ENCODE peak calls at places on chromosomes 3 and 15, in four cellular contexts. N is K562, R is SK-N-SH, I is H1. P is an unnamed sample.

GRCh38 chr3:48217449-48217848 is 5.8 kb upstream of the CAMP start:
- DNase-seq in N (no peak), I (no peak), R (no peak), P (no peak)

GRCh38 chr3:180447156-180447555 is 154.8 kb upstream of the TTC14 start:
- DNase-seq in R (no peak), I (no peak), N (no peak), P (no peak)

GRCh38 chr15:95843241-95843851 is 487.2 kb upstream of the NR2F2 start:
- DNase-seq in R (no peak), I (no peak), N (no peak), P (no peak)

GRCh38 chr3:71064976-71065763 is 518.4 kb downstream of the FOXP1 start:
- DNase-seq in R (no peak), I (peak), N (peak), P (peak)

GRCh38 chr3:13890377-13891016 is 10.6 kb upstream of the WNT7A start:
- DNase-seq in R (no peak), N (peak), I (no peak), P (no peak)

GRCh38 chr3:182986021-182986420 is 5.7 kb upstream of the DCUN1D1 start:
- DNase-seq in I (no peak), R (no peak), N (no peak), P (no peak)

GRCh38 chr15:58517682-58518525 is 86.1 kb downstream of the LIPC start:
- DNase-seq in N (no peak), I (no peak), R (no peak), P (no peak)

GRCh38 chr3:100613721-100614390 is 4.5 kb downstream of the ADGRG7 start:
- DNase-seq in I (no peak), N (no peak), R (no peak), P (no peak)

GRCh38 chr15:86762874-86763273 is 683.2 kb downstream of the AGBL1 start:
- DNase-seq in I (no peak), N (no peak), R (no peak), P (no peak)

DNA sequence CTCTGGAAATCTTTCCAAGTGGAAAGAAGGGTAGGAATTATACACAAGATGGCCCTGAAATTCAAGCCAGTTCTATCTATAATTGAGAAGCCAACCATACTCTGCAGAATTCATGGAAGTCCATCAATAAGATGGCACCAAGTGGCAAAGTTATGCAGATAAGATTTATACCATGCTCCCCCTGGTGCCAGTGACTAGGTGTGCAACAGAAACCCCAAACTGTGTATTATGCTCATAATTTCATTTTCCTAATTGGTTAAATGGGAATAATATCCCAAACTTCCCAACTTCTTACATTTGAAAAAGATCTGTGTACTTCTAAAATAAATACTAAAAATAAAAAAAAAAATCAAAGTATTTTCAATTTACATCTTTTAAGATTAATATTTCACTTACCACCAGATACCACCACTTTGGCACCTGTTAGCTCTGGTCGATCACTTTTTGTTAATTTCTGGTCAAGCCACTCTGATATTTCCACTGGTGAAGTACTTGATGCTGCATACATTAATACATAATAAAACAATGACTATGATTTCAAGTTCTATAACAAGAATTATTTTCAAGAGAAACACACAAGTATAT is 25.9 kb downstream of the ETFA start:
- DNase-seq in I (no peak), R (peak), N (peak), P (no peak)
- TF ChIP-seq TEAD4 in I (no peak), R (no peak), N (no peak), P (no peak)

GRCh38 chr3:122679467-122680291 is 960 bp upstream of the PARP14 start:
- DNase-seq in R (no peak), N (peak), I (no peak), P (no peak)
- TF ChIP-seq USF2 in R (no peak), N (no peak), I (no peak), P (no peak)

GRCh38 chr3:185059766-185060165 is 93.1 kb downstream of the C3orf70 start:
- DNase-seq in R (no peak), I (no peak), N (no peak), P (no peak)
- TF ChIP-seq TEAD4 in R (no peak), I (no peak), N (no peak), P (no peak)

DNA sequence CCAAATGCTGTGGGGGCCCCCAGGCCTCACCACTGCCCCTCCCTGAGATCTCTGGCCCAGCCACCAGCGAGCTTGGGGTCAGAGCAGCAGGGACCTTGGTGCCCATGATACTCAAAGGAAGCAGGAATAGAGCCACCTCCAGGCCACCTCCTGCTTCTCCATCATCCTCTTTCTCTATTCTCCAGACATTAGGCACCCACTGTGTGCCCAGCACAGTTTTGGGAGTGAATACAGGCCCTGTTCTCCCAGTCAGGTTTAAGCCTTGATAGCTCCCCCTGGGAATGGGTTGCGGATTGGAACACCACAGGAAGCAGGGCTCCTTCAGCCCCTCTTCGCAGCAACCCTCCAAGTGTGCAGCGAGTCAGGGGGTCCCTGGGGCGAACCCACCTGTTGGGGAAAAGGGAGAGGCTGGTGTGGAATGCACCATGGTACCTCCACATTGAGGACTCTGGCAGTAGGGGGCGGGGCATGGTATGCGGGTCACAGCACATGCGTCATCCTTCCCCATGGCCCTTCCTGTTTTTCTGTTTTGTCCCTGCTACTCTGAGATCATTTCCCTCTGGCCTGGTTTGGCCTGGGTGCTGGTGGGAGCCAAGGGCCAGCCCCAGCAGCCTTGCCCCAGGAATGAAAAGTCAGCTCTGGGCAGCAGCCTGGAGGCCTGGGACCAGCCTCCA is 14.2 kb upstream of the SEMA3B start:
- DNase-seq in I (no peak), N (no peak), R (no peak), P (no peak)
- TF ChIP-seq USF2 in I (no peak), N (no peak), R (no peak), P (no peak)

DNA sequence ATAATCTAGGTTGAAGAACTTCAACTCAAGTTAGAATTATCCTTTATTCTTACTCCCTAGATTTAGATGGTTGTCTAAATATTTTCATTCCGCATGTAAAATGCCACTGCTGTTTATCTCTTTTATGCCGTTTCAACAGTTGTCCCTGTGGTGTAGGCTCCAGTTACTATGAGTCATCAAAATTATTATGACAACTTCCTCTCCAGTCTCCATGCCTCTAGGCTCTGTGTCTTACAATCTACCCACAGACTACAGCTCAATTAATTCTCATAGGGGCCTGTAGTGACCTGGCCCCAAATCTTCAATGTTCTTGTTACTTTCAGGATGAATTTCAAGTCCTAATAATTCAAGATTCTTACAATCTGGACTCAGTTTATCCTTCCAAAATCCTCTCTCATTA is 105.8 kb upstream of the UNC13C start:
- DNase-seq in R (no peak), N (no peak), I (no peak), P (no peak)
- TF ChIP-seq TEAD4 in R (no peak), N (no peak), I (no peak), P (no peak)

DNA sequence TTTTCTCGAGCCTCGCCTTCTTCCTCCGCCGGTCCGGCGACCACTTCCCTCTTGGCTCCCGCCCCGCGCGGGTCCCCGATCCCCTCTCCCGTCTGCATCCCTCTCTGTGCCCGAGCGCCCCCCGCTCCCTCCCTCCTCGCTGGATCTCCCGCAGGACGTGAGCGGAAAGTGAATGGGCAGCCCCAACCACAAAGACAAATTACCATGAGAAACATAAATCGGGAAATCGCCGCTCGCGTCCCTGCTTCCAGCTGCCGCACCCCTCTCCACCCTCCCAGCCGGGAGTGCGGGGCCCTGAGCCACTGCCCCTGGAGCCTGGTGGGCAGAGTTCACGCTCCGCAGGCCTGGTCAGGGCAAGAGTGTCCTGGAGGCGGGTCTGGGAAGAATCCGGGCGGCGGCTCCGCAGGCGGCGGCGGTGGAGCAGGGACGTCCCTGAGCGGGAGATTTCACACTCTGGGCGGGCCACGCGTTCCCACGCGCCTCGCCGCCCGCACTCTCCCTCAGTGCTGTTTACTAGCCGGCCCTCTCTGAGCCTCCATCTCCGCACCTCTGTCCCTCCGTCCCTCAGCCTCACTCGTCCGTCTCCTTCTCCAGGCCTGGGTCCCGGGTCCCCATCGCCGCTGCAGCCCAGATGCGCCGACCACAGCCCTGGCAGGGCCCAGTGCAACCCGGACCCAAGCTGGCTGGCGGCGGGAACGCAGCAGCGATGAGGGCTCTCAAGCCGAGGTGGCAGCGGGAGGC is 842 bp downstream of the SEMA5B start:
- DNase-seq in I (peak), R (peak), N (no peak), P (peak)
- TF ChIP-seq USF2 in I (no peak), R (no peak), N (no peak), P (no peak)

GRCh38 chr15:72231066-72231846 is at the start of gene PKM:
- DNase-seq in N (peak), I (peak), R (peak), P (peak)

GRCh38 chr15:72227720-72228119 is 3.3 kb downstream of the PKM start:
- DNase-seq in N (no peak), I (no peak), R (no peak), P (no peak)

GRCh38 chr15:72229947-72230196 is 1.1 kb downstream of the PKM start:
- DNase-seq in N (no peak), I (no peak), R (no peak), P (no peak)

GRCh38 chr15:72230197-72231065 is 559 bp downstream of the PKM start:
- DNase-seq in N (peak), R (peak), I (peak), P (peak)

GRCh38 chr15:72229076-72229946 is 1.7 kb downstream of the PKM start:
- DNase-seq in I (no peak), N (no peak), R (peak), P (no peak)
- TF ChIP-seq TEAD4 in I (no peak), N (no peak), R (no peak), P (no peak)

P was measured in WTC11.